ENCODE peak calls at places on chromosomes 16 and 17, in nine cellular contexts. One of them, this sample, is unnamed.

GRCh38 chr16:14202697-14203096 is 131.6 kb downstream of the MRTFB start:
- DNase-seq in adipocyte: peak
- DNase-seq in heart left ventricle: no peak
- DNase-seq in kidney tubule cell: peak
- DNase-seq in stimulated activated CD4-positive, alpha-beta T cell treated with anti-CD3 and anti-CD28 coated beads, Interleukin-1b, Interleukin-23, amount 100 ng/mL, for 1 hour: no peak
- DNase-seq in T-helper 17 cell: no peak
- DNase-seq in NCI-H1048: no peak
- DNase-seq in HT1080: no peak
- DNase-seq in NCI-H1092: peak
- DNase-seq in this sample: no peak

GRCh38 chr16:68408967-68409366 is 39.3 kb downstream of the SMPD3 start:
- DNase-seq in adipocyte: peak
- DNase-seq in stimulated activated CD4-positive, alpha-beta T cell treated with anti-CD3 and anti-CD28 coated beads, Interleukin-1b, Interleukin-23, amount 100 ng/mL, for 1 hour: no peak
- DNase-seq in heart left ventricle: no peak
- DNase-seq in NCI-H1092: no peak
- DNase-seq in kidney tubule cell: no peak
- DNase-seq in T-helper 17 cell: no peak
- DNase-seq in NCI-H1048: no peak
- DNase-seq in HT1080: no peak
- DNase-seq in this sample: no peak

GRCh38 chr17:28571255-28572122 is at the start of gene PIGS:
- DNase-seq in adipocyte: peak
- DNase-seq in HT1080: peak
- DNase-seq in kidney tubule cell: peak
- DNase-seq in T-helper 17 cell: peak
- DNase-seq in NCI-H1092: peak
- DNase-seq in stimulated activated CD4-positive, alpha-beta T cell treated with anti-CD3 and anti-CD28 coated beads, Interleukin-1b, Interleukin-23, amount 100 ng/mL, for 1 hour: peak
- DNase-seq in heart left ventricle: peak
- DNase-seq in NCI-H1048: peak
- DNase-seq in this sample: peak

GRCh38 chr16:72066747-72067146 is 3.7 kb downstream of the HPR start:
- DNase-seq in heart left ventricle: no peak
- DNase-seq in kidney tubule cell: peak
- DNase-seq in NCI-H1092: no peak
- DNase-seq in stimulated activated CD4-positive, alpha-beta T cell treated with anti-CD3 and anti-CD28 coated beads, Interleukin-1b, Interleukin-23, amount 100 ng/mL, for 1 hour: no peak
- DNase-seq in HT1080: no peak
- DNase-seq in NCI-H1048: no peak
- DNase-seq in adipocyte: peak
- DNase-seq in T-helper 17 cell: no peak
- DNase-seq in this sample: peak

GRCh38 chr17:49514374-49514738 is 19.3 kb downstream of the NGFR start:
- DNase-seq in NCI-H1048: no peak
- DNase-seq in stimulated activated CD4-positive, alpha-beta T cell treated with anti-CD3 and anti-CD28 coated beads, Interleukin-1b, Interleukin-23, amount 100 ng/mL, for 1 hour: no peak
- DNase-seq in kidney tubule cell: no peak
- DNase-seq in NCI-H1092: no peak
- DNase-seq in T-helper 17 cell: no peak
- DNase-seq in HT1080: no peak
- DNase-seq in adipocyte: peak
- DNase-seq in heart left ventricle: no peak
- DNase-seq in this sample: no peak

GRCh38 chr16:15523092-15523541 is 88.7 kb downstream of the BMERB1 start:
- DNase-seq in HT1080: no peak
- DNase-seq in heart left ventricle: peak
- DNase-seq in stimulated activated CD4-positive, alpha-beta T cell treated with anti-CD3 and anti-CD28 coated beads, Interleukin-1b, Interleukin-23, amount 100 ng/mL, for 1 hour: no peak
- DNase-seq in T-helper 17 cell: no peak
- DNase-seq in NCI-H1048: no peak
- DNase-seq in adipocyte: no peak
- DNase-seq in NCI-H1092: no peak
- DNase-seq in kidney tubule cell: peak
- DNase-seq in this sample: no peak

GRCh38 chr16:1788708-1789100 is 4.8 kb downstream of the IGFALS start:
- DNase-seq in heart left ventricle: peak
- DNase-seq in adipocyte: no peak
- DNase-seq in NCI-H1092: no peak
- DNase-seq in stimulated activated CD4-positive, alpha-beta T cell treated with anti-CD3 and anti-CD28 coated beads, Interleukin-1b, Interleukin-23, amount 100 ng/mL, for 1 hour: no peak
- DNase-seq in NCI-H1048: no peak
- DNase-seq in HT1080: no peak
- DNase-seq in T-helper 17 cell: peak
- DNase-seq in kidney tubule cell: no peak
- DNase-seq in this sample: no peak

GRCh38 chr17:42165751-42166150 is 11.0 kb upstream of the RAB5C start:
- DNase-seq in NCI-H1048: no peak
- DNase-seq in stimulated activated CD4-positive, alpha-beta T cell treated with anti-CD3 and anti-CD28 coated beads, Interleukin-1b, Interleukin-23, amount 100 ng/mL, for 1 hour: no peak
- DNase-seq in kidney tubule cell: no peak
- DNase-seq in heart left ventricle: no peak
- DNase-seq in adipocyte: no peak
- DNase-seq in T-helper 17 cell: no peak
- DNase-seq in NCI-H1092: no peak
- DNase-seq in HT1080: no peak
- DNase-seq in this sample: no peak

GRCh38 chr16:64428463-64428862 is 693.4 kb downstream of the CDH11 start:
- DNase-seq in NCI-H1048: no peak
- DNase-seq in HT1080: peak
- DNase-seq in heart left ventricle: no peak
- DNase-seq in T-helper 17 cell: no peak
- DNase-seq in kidney tubule cell: peak
- DNase-seq in adipocyte: peak
- DNase-seq in stimulated activated CD4-positive, alpha-beta T cell treated with anti-CD3 and anti-CD28 coated beads, Interleukin-1b, Interleukin-23, amount 100 ng/mL, for 1 hour: no peak
- DNase-seq in NCI-H1092: no peak
- DNase-seq in this sample: peak

GRCh38 chr17:66533572-66533971 is 231.2 kb downstream of the PRKCA start:
- DNase-seq in NCI-H1048: no peak
- DNase-seq in HT1080: no peak
- DNase-seq in kidney tubule cell: no peak
- DNase-seq in adipocyte: no peak
- DNase-seq in NCI-H1092: no peak
- DNase-seq in heart left ventricle: no peak
- DNase-seq in stimulated activated CD4-positive, alpha-beta T cell treated with anti-CD3 and anti-CD28 coated beads, Interleukin-1b, Interleukin-23, amount 100 ng/mL, for 1 hour: no peak
- DNase-seq in T-helper 17 cell: no peak
- DNase-seq in this sample: no peak

GRCh38 chr16:47565454-47565853 is 104.3 kb downstream of the PHKB start:
- DNase-seq in heart left ventricle: peak
- DNase-seq in adipocyte: no peak
- DNase-seq in kidney tubule cell: no peak
- DNase-seq in T-helper 17 cell: no peak
- DNase-seq in HT1080: peak
- DNase-seq in NCI-H1048: no peak
- DNase-seq in stimulated activated CD4-positive, alpha-beta T cell treated with anti-CD3 and anti-CD28 coated beads, Interleukin-1b, Interleukin-23, amount 100 ng/mL, for 1 hour: no peak
- DNase-seq in NCI-H1092: no peak
- DNase-seq in this sample: peak

GRCh38 chr16:66382171-66382965 is 15.9 kb downstream of the CDH5 start:
- DNase-seq in NCI-H1048: no peak
- DNase-seq in adipocyte: peak
- DNase-seq in NCI-H1092: no peak
- DNase-seq in kidney tubule cell: peak
- DNase-seq in HT1080: peak
- DNase-seq in stimulated activated CD4-positive, alpha-beta T cell treated with anti-CD3 and anti-CD28 coated beads, Interleukin-1b, Interleukin-23, amount 100 ng/mL, for 1 hour: no peak
- DNase-seq in heart left ventricle: peak
- DNase-seq in T-helper 17 cell: no peak
- DNase-seq in this sample: peak

GRCh38 chr16:16143038-16143763 is 80.1 kb downstream of the ABCC6 start:
- DNase-seq in NCI-H1092: no peak
- DNase-seq in NCI-H1048: no peak
- DNase-seq in T-helper 17 cell: no peak
- DNase-seq in adipocyte: no peak
- DNase-seq in HT1080: peak
- DNase-seq in kidney tubule cell: peak
- DNase-seq in heart left ventricle: no peak
- DNase-seq in stimulated activated CD4-positive, alpha-beta T cell treated with anti-CD3 and anti-CD28 coated beads, Interleukin-1b, Interleukin-23, amount 100 ng/mL, for 1 hour: no peak
- DNase-seq in this sample: peak

GRCh38 chr17:3980381-3980975 is 16.2 kb upstream of the ATP2A3 start:
- DNase-seq in NCI-H1092: peak
- DNase-seq in HT1080: no peak
- DNase-seq in adipocyte: no peak
- DNase-seq in NCI-H1048: no peak
- DNase-seq in stimulated activated CD4-positive, alpha-beta T cell treated with anti-CD3 and anti-CD28 coated beads, Interleukin-1b, Interleukin-23, amount 100 ng/mL, for 1 hour: no peak
- DNase-seq in T-helper 17 cell: no peak
- DNase-seq in kidney tubule cell: no peak
- DNase-seq in heart left ventricle: no peak
- DNase-seq in this sample: no peak

GRCh38 chr16:82995927-82996441 is 369.2 kb downstream of the CDH13 start:
- DNase-seq in stimulated activated CD4-positive, alpha-beta T cell treated with anti-CD3 and anti-CD28 coated beads, Interleukin-1b, Interleukin-23, amount 100 ng/mL, for 1 hour: no peak
- DNase-seq in adipocyte: peak
- DNase-seq in HT1080: peak
- DNase-seq in heart left ventricle: peak
- DNase-seq in NCI-H1092: peak
- DNase-seq in kidney tubule cell: peak
- DNase-seq in T-helper 17 cell: no peak
- DNase-seq in NCI-H1048: no peak
- DNase-seq in this sample: peak

GRCh38 chr17:72489273-72489641 is 368.4 kb downstream of the SOX9 start:
- DNase-seq in heart left ventricle: no peak
- DNase-seq in T-helper 17 cell: no peak
- DNase-seq in adipocyte: no peak
- DNase-seq in HT1080: no peak
- DNase-seq in stimulated activated CD4-positive, alpha-beta T cell treated with anti-CD3 and anti-CD28 coated beads, Interleukin-1b, Interleukin-23, amount 100 ng/mL, for 1 hour: no peak
- DNase-seq in kidney tubule cell: peak
- DNase-seq in NCI-H1092: no peak
- DNase-seq in NCI-H1048: no peak
- DNase-seq in this sample: no peak

GRCh38 chr17:51840688-51841087 is 317.8 kb downstream of the CA10 start:
- DNase-seq in stimulated activated CD4-positive, alpha-beta T cell treated with anti-CD3 and anti-CD28 coated beads, Interleukin-1b, Interleukin-23, amount 100 ng/mL, for 1 hour: no peak
- DNase-seq in T-helper 17 cell: no peak
- DNase-seq in adipocyte: no peak
- DNase-seq in heart left ventricle: no peak
- DNase-seq in kidney tubule cell: no peak
- DNase-seq in HT1080: no peak
- DNase-seq in NCI-H1092: no peak
- DNase-seq in NCI-H1048: no peak
- DNase-seq in this sample: no peak

GRCh38 chr17:858941-859452 is 76.8 kb downstream of the MRM3 start:
- DNase-seq in kidney tubule cell: no peak
- DNase-seq in NCI-H1048: no peak
- DNase-seq in heart left ventricle: no peak
- DNase-seq in T-helper 17 cell: no peak
- DNase-seq in HT1080: no peak
- DNase-seq in adipocyte: no peak
- DNase-seq in NCI-H1092: no peak
- DNase-seq in stimulated activated CD4-positive, alpha-beta T cell treated with anti-CD3 and anti-CD28 coated beads, Interleukin-1b, Interleukin-23, amount 100 ng/mL, for 1 hour: no peak
- DNase-seq in this sample: no peak

GRCh38 chr17:79338589-79338988 is 264.0 kb downstream of the ENGASE start:
- DNase-seq in NCI-H1048: no peak
- DNase-seq in stimulated activated CD4-positive, alpha-beta T cell treated with anti-CD3 and anti-CD28 coated beads, Interleukin-1b, Interleukin-23, amount 100 ng/mL, for 1 hour: no peak
- DNase-seq in kidney tubule cell: peak
- DNase-seq in NCI-H1092: no peak
- DNase-seq in T-helper 17 cell: no peak
- DNase-seq in adipocyte: peak
- DNase-seq in HT1080: peak
- DNase-seq in heart left ventricle: no peak
- DNase-seq in this sample: peak

GRCh38 chr17:51355314-51356083 is 95.2 kb downstream of the UTP18 start:
- DNase-seq in kidney tubule cell: no peak
- DNase-seq in T-helper 17 cell: no peak
- DNase-seq in NCI-H1092: no peak
- DNase-seq in HT1080: no peak
- DNase-seq in heart left ventricle: no peak
- DNase-seq in stimulated activated CD4-positive, alpha-beta T cell treated with anti-CD3 and anti-CD28 coated beads, Interleukin-1b, Interleukin-23, amount 100 ng/mL, for 1 hour: no peak
- DNase-seq in adipocyte: peak
- DNase-seq in NCI-H1048: no peak
- DNase-seq in this sample: no peak

GRCh38 chr17:50627782-50628601 is 6.7 kb upstream of the ABCC3 start:
- DNase-seq in T-helper 17 cell: no peak
- DNase-seq in kidney tubule cell: peak
- DNase-seq in NCI-H1092: no peak
- DNase-seq in HT1080: no peak
- DNase-seq in NCI-H1048: no peak
- DNase-seq in adipocyte: no peak
- DNase-seq in stimulated activated CD4-positive, alpha-beta T cell treated with anti-CD3 and anti-CD28 coated beads, Interleukin-1b, Interleukin-23, amount 100 ng/mL, for 1 hour: no peak
- DNase-seq in heart left ventricle: no peak
- DNase-seq in this sample: no peak

GRCh38 chr17:42000399-42001076 is 16.7 kb downstream of the DNAJC7 start:
- DNase-seq in NCI-H1092: no peak
- DNase-seq in T-helper 17 cell: no peak
- DNase-seq in stimulated activated CD4-positive, alpha-beta T cell treated with anti-CD3 and anti-CD28 coated beads, Interleukin-1b, Interleukin-23, amount 100 ng/mL, for 1 hour: no peak
- DNase-seq in adipocyte: no peak
- DNase-seq in HT1080: no peak
- DNase-seq in heart left ventricle: no peak
- DNase-seq in kidney tubule cell: no peak
- DNase-seq in NCI-H1048: no peak
- DNase-seq in this sample: no peak

GRCh38 chr17:39782481-39782880 is 44.7 kb downstream of the GRB7 start:
- DNase-seq in stimulated activated CD4-positive, alpha-beta T cell treated with anti-CD3 and anti-CD28 coated beads, Interleukin-1b, Interleukin-23, amount 100 ng/mL, for 1 hour: no peak
- DNase-seq in kidney tubule cell: peak
- DNase-seq in HT1080: no peak
- DNase-seq in NCI-H1048: no peak
- DNase-seq in adipocyte: no peak
- DNase-seq in T-helper 17 cell: no peak
- DNase-seq in NCI-H1092: no peak
- DNase-seq in heart left ventricle: no peak
- DNase-seq in this sample: no peak

GRCh38 chr17:7798839-7799238 is 35.2 kb upstream of the KDM6B start:
- DNase-seq in NCI-H1048: no peak
- DNase-seq in NCI-H1092: no peak
- DNase-seq in kidney tubule cell: no peak
- DNase-seq in T-helper 17 cell: no peak
- DNase-seq in heart left ventricle: no peak
- DNase-seq in HT1080: no peak
- DNase-seq in stimulated activated CD4-positive, alpha-beta T cell treated with anti-CD3 and anti-CD28 coated beads, Interleukin-1b, Interleukin-23, amount 100 ng/mL, for 1 hour: no peak
- DNase-seq in adipocyte: no peak
- DNase-seq in this sample: no peak